ENCODE peak calls at places on chromosomes 4 and X, in six cellular contexts. W is upper lobe of left lung, A is tibial nerve, H is psoas muscle, I is MM.1S, J is testis. S is an unnamed sample.

GRCh38 chrX:13266641-13267420 is 53.0 kb downstream of the ATXN3L start:
- DNase-seq in I (no peak), W (no peak), A (no peak), J (no peak), H (no peak), S (no peak)

GRCh38 chr4:55272576-55272975 is 73.5 kb upstream of the SRD5A3 start:
- DNase-seq in J (no peak), H (no peak), A (no peak), I (no peak), W (no peak), S (no peak)

GRCh38 chrX:69093960-69094935 is 71.0 kb downstream of the PJA1 start:
- DNase-seq in H (no peak), I (no peak), W (no peak), A (peak; percentile 33), J (peak; percentile 63), S (no peak)

GRCh38 chr4:73259552-73260140 is 1.0 kb upstream of the ANKRD17 start:
- DNase-seq in A (no peak), J (peak; percentile 41), I (no peak), W (no peak), H (no peak), S (no peak)

GRCh38 chrX:108177321-108177990 is 85.9 kb downstream of the ATG4A start:
- DNase-seq in J (no peak), I (no peak), A (no peak), H (no peak), W (no peak), S (no peak)

GRCh38 chrX:136497556-136498048 is at the start of gene HTATSF1:
- DNase-seq in A (no peak), H (no peak), W (peak; percentile 77), I (no peak), J (no peak), S (no peak)

GRCh38 chr4:13534344-13535063 is 9.8 kb downstream of the NKX3-2 start:
- DNase-seq in A (no peak), H (no peak), W (peak; percentile 54), I (peak; percentile 4), J (no peak), S (no peak)

GRCh38 chr4:153426207-153426886 is 39.8 kb upstream of the TMEM131L start:
- DNase-seq in H (no peak), A (no peak), J (no peak), W (no peak), I (no peak), S (no peak)

GRCh38 chr4:41360214-41360910 is 103.6 kb downstream of the UCHL1 start:
- DNase-seq in W (peak; percentile 94), A (peak; percentile 29), I (peak; percentile 65), H (peak; percentile 86), J (peak; percentile 45), S (peak; percentile 12)

GRCh38 chr4:77931452-77932135 is 69.0 kb downstream of the MRPL1 start:
- DNase-seq in J (no peak), I (no peak), W (no peak), A (no peak), H (no peak), S (no peak)

GRCh38 chrX:50707376-50707775 is 106.6 kb downstream of the SHROOM4 start:
- DNase-seq in A (no peak), H (no peak), W (no peak), J (no peak), I (peak; percentile 8), S (no peak)

GRCh38 chr4:84661191-84661944 is 78.4 kb downstream of the CDS1 start:
- DNase-seq in H (no peak), J (no peak), I (no peak), A (no peak), W (no peak), S (no peak)

GRCh38 chr4:25857403-25857802 is 5.4 kb downstream of the SEL1L3 start:
- DNase-seq in A (no peak), I (no peak), H (no peak), W (no peak), J (no peak), S (no peak)

GRCh38 chrX:153470411-153471363 is at the start of gene HAUS7:
- DNase-seq in J (peak; percentile 88), A (peak; percentile 72), H (peak; percentile 89), W (peak; percentile 97), I (peak; percentile 83), S (peak; percentile 61)

GRCh38 chrX:69137371-69137881 is 27.8 kb downstream of the PJA1 start:
- DNase-seq in J (peak; percentile 55), I (no peak), A (no peak), W (no peak), H (no peak), S (no peak)

GRCh38 chrX:28347526-28347925 is 239.7 kb upstream of the IL1RAPL1 start:
- DNase-seq in A (no peak), J (no peak), I (no peak), H (no peak), W (no peak), S (no peak)

GRCh38 chr4:129429566-129430339 is 333.8 kb downstream of the C4orf33 start:
- DNase-seq in H (no peak), W (no peak), J (no peak), I (no peak), A (no peak), S (no peak)

GRCh38 chrX:133923113-133923512 is 62.3 kb downstream of the GPC3 start:
- DNase-seq in H (no peak), A (no peak), J (no peak), I (peak; percentile 31), W (no peak), S (no peak)

GRCh38 chr4:146398404-146398803 is 123.3 kb downstream of the SLC10A7 start:
- DNase-seq in A (no peak), H (no peak), I (no peak), W (no peak), J (no peak), S (no peak)

GRCh38 chr4:137156054-137156453 is 376.2 kb downstream of the PCDH18 start:
- DNase-seq in I (no peak), W (no peak), A (no peak), H (no peak), J (no peak), S (no peak)

GRCh38 chr4:48939785-48940184 is 33.2 kb upstream of the OCIAD2 start:
- DNase-seq in I (no peak), H (no peak), J (no peak), W (no peak), A (no peak), S (no peak)

GRCh38 chr4:55635282-55635681 is 816 bp downstream of the NMU start:
- DNase-seq in A (no peak), H (no peak), J (no peak), W (no peak), I (no peak), S (no peak)

GRCh38 chrX:148035371-148035770 is 54.2 kb downstream of the FMR1NB start:
- DNase-seq in W (no peak), H (no peak), A (no peak), I (no peak), J (no peak), S (no peak)

DNA sequence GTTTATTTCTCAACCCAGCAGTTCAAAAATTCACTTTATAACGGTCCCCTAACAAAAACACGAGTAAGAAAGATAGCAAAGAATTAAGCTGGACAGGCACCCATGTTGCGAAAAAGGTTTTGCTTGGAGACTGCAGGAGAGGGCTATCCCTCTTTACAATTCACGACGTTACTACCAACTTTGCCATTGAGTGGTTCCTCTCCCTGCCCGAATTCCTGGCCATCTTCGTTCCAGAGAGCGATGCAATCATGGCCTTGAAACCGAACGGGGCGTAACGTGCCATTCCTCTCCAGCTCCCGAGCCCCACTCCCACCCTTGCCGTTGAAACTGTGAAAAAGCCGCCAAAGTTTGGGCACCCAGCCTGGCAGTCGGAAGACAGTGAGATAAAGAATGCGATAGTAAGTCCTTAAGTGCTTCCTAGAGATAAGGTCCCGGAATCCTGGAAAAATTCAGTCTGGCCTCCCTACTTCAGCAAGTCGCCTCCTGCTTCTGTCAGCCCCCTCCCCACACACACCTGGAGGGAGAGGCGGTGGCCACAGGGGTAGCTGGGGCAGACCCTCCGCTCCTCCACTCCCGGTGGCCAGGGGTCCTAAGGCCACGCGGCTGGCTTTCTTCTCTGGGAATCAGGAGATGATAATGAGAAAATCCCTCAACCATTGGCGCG is 65.2 kb downstream of the FBXO8 start:
- DNase-seq in W (peak; percentile 10), A (no peak), H (no peak), J (no peak), I (no peak), S (no peak)
- H3K4me3 ChIP-seq in W (peak overlapping the region; percentile 31), A (peak overlapping the region; percentile 4), H (peak overlapping the region; percentile 65), J (peak overlapping the region; percentile 6), I (no peak overlapping the region), S (peak overlapping the region; percentile 32)

GRCh38 chr4:15676039-15676438 is 5.6 kb upstream of the FAM200B start:
- DNase-seq in J (no peak), H (no peak), W (no peak), A (no peak), I (no peak), S (no peak)

GRCh38 chr4:15672096-15672495 is 9.5 kb upstream of the FAM200B start:
- DNase-seq in J (no peak), I (no peak), W (no peak), A (no peak), H (no peak), S (no peak)

GRCh38 chr4:15675363-15675762 is 6.3 kb upstream of the FAM200B start:
- DNase-seq in A (no peak), H (no peak), J (no peak), I (no peak), W (no peak), S (no peak)

GRCh38 chr4:15674926-15675325 is 6.7 kb upstream of the FAM200B start:
- DNase-seq in W (no peak), H (no peak), A (no peak), J (no peak), I (no peak), S (no peak)

GRCh38 chr4:15673337-15673736 is 8.3 kb upstream of the FAM200B start:
- DNase-seq in J (no peak), A (no peak), W (no peak), H (no peak), I (no peak), S (no peak)
- H3K4me1 ChIP-seq in J (peaks cover 6% of the 10 kb centered on the region), A (no peaks in the 10 kb centered on the region), W (no peaks in the 10 kb centered on the region), H (no peaks in the 10 kb centered on the region), I (no peaks in the 10 kb centered on the region), S (peaks cover 2% of the 10 kb centered on the region)

GRCh38 chrX:1389993-1390285 is 2.0 kb downstream of the SLC25A6 start:
- DNase-seq in I (no peak), W (no peak), H (peak; percentile 4), J (peak; percentile 10), A (no peak), S (no peak)

GRCh38 chrX:1388651-1389050 is 3.3 kb downstream of the SLC25A6 start:
- DNase-seq in H (no peak), W (no peak), I (no peak), A (no peak), J (no peak), S (no peak)

GRCh38 chrX:1391370-1391706 is 575 bp downstream of the SLC25A6 start:
- DNase-seq in H (no peak), A (no peak), W (no peak), J (no peak), I (no peak), S (no peak)

GRCh38 chrX:1390621-1391369 is 1.1 kb downstream of the SLC25A6 start:
- DNase-seq in A (no peak), I (no peak), H (peak; percentile 23), J (peak; percentile 32), W (no peak), S (peak; percentile 59)

GRCh38 chrX:1389181-1389992 is 2.5 kb downstream of the SLC25A6 start:
- DNase-seq in W (peak; percentile 85), H (peak; percentile 22), J (peak; percentile 13), I (no peak), A (no peak), S (no peak)
- H3K4me3 ChIP-seq in W (no peak overlapping the region), H (peak overlapping the region; percentile 96), J (no peak overlapping the region), I (no peak overlapping the region), A (no peak overlapping the region), S (no peak overlapping the region)

GRCh38 chrX:127947450-127947849 is 104.8 kb downstream of the ACTRT1 start:
- DNase-seq in W (no peak), H (no peak), I (no peak), J (no peak), A (no peak), S (no peak)
- H3K4me1 ChIP-seq in W (no peaks in the 10 kb centered on the region), H (no peaks in the 10 kb centered on the region), I (no peaks in the 10 kb centered on the region), J (no peaks in the 10 kb centered on the region), A (no peaks in the 10 kb centered on the region), S (no peaks in the 10 kb centered on the region)